ENCODE peak calls at places on chromosomes 6 and 20, in six cellular contexts. W is iPS-NIHi11, G is NCI-H1092 treated with DMSO at 0.1 percent for 48 hours, X is kidney, Y is ACHN, L is fibroblast of mammary gland. Q is an unnamed sample.

GRCh38 chr6:42021847-42022754 is 28.2 kb upstream of the TAF8 start:
- DNase-seq in W (no peak), Y (no peak), X (no peak), L (peak), G (no peak), Q (no peak)

GRCh38 chr6:150304421-150304820 is 64.4 kb upstream of the IYD start:
- DNase-seq in X (no peak), W (no peak), L (peak), Y (no peak), G (no peak), Q (no peak)

GRCh38 chr6:78093861-78094360 is 441.1 kb downstream of the MEI4 start:
- DNase-seq in G (no peak), Y (no peak), X (no peak), L (no peak), W (no peak), Q (no peak)

GRCh38 chr6:16827627-16828026 is 66.4 kb upstream of the ATXN1 start:
- DNase-seq in X (no peak), Y (no peak), L (no peak), G (no peak), W (no peak), Q (no peak)

GRCh38 chr6:70198825-70199224 is 104.1 kb downstream of the COL9A1 start:
- DNase-seq in G (no peak), L (no peak), W (no peak), X (no peak), Y (no peak), Q (no peak)

GRCh38 chr6:22838346-22838745 is 269.0 kb downstream of the HDGFL1 start:
- DNase-seq in Y (peak), L (peak), W (no peak), X (no peak), G (no peak), Q (no peak)

GRCh38 chr20:17469631-17470030 is 61.5 kb downstream of the BFSP1 start:
- DNase-seq in G (no peak), L (no peak), Y (no peak), X (no peak), W (no peak), Q (no peak)

GRCh38 chr6:137989696-137990095 is 117.5 kb downstream of the PERP start:
- DNase-seq in L (no peak), W (no peak), G (no peak), Y (no peak), X (no peak), Q (no peak)

GRCh38 chr6:36382976-36383375 is 4.5 kb downstream of the ETV7 start:
- DNase-seq in G (no peak), X (no peak), W (no peak), Y (no peak), L (no peak), Q (no peak)

GRCh38 chr6:113642714-113643442 is 214.3 kb upstream of the MARCKS start:
- DNase-seq in Y (no peak), L (no peak), G (peak), X (no peak), W (peak), Q (peak)

GRCh38 chr20:32685541-32686529 is 12.1 kb upstream of the C20orf203 start:
- DNase-seq in Y (no peak), G (no peak), L (peak), W (no peak), X (no peak), Q (peak)

GRCh38 chr6:115830895-115831294 is 229.8 kb downstream of the FRK start:
- DNase-seq in Y (no peak), X (no peak), L (no peak), G (no peak), W (no peak), Q (no peak)

GRCh38 chr6:2103644-2104523 is 141.5 kb downstream of the GMDS start:
- DNase-seq in W (peak), Y (peak), X (no peak), G (peak), L (peak), Q (peak)

GRCh38 chr6:3135668-3136297 is 17.3 kb downstream of the BPHL start:
- DNase-seq in W (no peak), Y (no peak), G (no peak), L (no peak), X (no peak), Q (peak)

GRCh38 chr6:157768304-157768703 is 54.7 kb upstream of the SNX9 start:
- DNase-seq in L (no peak), W (no peak), X (no peak), Y (no peak), G (no peak), Q (no peak)

GRCh38 chr6:2870046-2870636 is 28.5 kb upstream of the SERPINB1 start:
- DNase-seq in X (peak), G (no peak), L (no peak), Y (no peak), W (no peak), Q (no peak)

GRCh38 chr20:52991783-52992182 is 19.6 kb downstream of the TSHZ2 start:
- DNase-seq in X (no peak), L (peak), W (no peak), G (no peak), Y (no peak), Q (no peak)

GRCh38 chr6:121794630-121795029 is 359.2 kb downstream of the GJA1 start:
- DNase-seq in Y (peak), W (no peak), L (peak), X (no peak), G (no peak), Q (no peak)

GRCh38 chr6:116330511-116330910 is 40.2 kb upstream of the DSE start:
- DNase-seq in L (peak), Y (no peak), X (no peak), W (no peak), G (no peak), Q (no peak)

GRCh38 chr6:94727710-94728109 is 849.6 kb upstream of the MANEA start:
- DNase-seq in L (no peak), W (no peak), X (no peak), G (no peak), Y (no peak), Q (no peak)

GRCh38 chr20:4043801-4044200 is 28.4 kb upstream of the RNF24 start:
- DNase-seq in X (no peak), Y (no peak), L (no peak), W (no peak), G (no peak), Q (no peak)

GRCh38 chr20:34262488-34263288 is 21.5 kb downstream of the ASIP start:
- DNase-seq in W (no peak), G (no peak), X (no peak), L (peak), Y (peak), Q (no peak)

GRCh38 chr6:120826253-120826652 is 508.0 kb downstream of the TBC1D32 start:
- DNase-seq in L (peak), X (no peak), G (no peak), Y (peak), W (peak), Q (no peak)

GRCh38 chr20:59977086-59977485 is 18.9 kb downstream of the CDH26 start:
- DNase-seq in G (no peak), W (no peak), Y (no peak), L (no peak), X (no peak), Q (no peak)

GRCh38 chr6:119351005-119351394 is 1.4 kb upstream of the MAN1A1 start:
- DNase-seq in W (no peak), L (peak), Y (peak), X (no peak), G (peak), Q (peak)

GRCh38 chr20:6053776-6054688 is at the start of gene LRRN4:
- DNase-seq in Y (peak), W (peak), G (peak), X (peak), L (peak), Q (peak)